ENCODE peak calls at places on chromosome X, in six cellular contexts. C is spleen, N is body of pancreas, M is HCT116, Q is GM23248, Z is neuronal stem cell. G is an unnamed sample.

GRCh38 chrX:136802515-136802914 is 21.8 kb upstream of the ARHGEF6 start:
- DNase-seq in C (no peak), N (no peak), M (no peak), Q (no peak), Z (no peak), G (no peak)

GRCh38 chrX:9874483-9874882 is 88.3 kb downstream of the SHROOM2 start:
- DNase-seq in C (no peak), N (no peak), M (no peak), Q (peak; percentile 28), Z (no peak), G (no peak)

GRCh38 chrX:123731987-123732678 is 719 bp downstream of the THOC2 start:
- DNase-seq in C (peak; percentile 82), N (no peak), M (no peak), Q (peak; percentile 72), Z (no peak), G (peak; percentile 56)

GRCh38 chrX:15946783-15947550 is 92.4 kb upstream of the AP1S2 start:
- DNase-seq in C (no peak), N (no peak), M (no peak), Q (peak; percentile 90), Z (no peak), G (peak; percentile 21)

GRCh38 chrX:56995271-56995994 is at the start of gene SPIN3:
- DNase-seq in C (peak; percentile 86), N (peak; percentile 89), M (peak; percentile 73), Q (peak; percentile 69), Z (peak; percentile 71), G (peak; percentile 86)

GRCh38 chrX:55919367-55920221 is 202.0 kb downstream of the RRAGB start:
- DNase-seq in C (peak; percentile 81), N (no peak), M (no peak), Q (no peak), Z (no peak), G (no peak)

GRCh38 chrX:154486052-154486395 is 391 bp downstream of the UBL4A start:
- DNase-seq in C (peak; percentile 87), N (peak; percentile 68), M (no peak), Q (peak; percentile 58), Z (no peak), G (peak; percentile 24)

GRCh38 chrX:72301781-72302180 is 3.9 kb downstream of the CITED1 start:
- DNase-seq in C (no peak), N (no peak), M (no peak), Q (no peak), Z (no peak), G (no peak)

GRCh38 chrX:13254076-13254785 is 65.6 kb downstream of the ATXN3L start:
- DNase-seq in C (peak; percentile 80), N (peak; percentile 53), M (no peak), Q (peak; percentile 36), Z (no peak), G (peak; percentile 45)

GRCh38 chrX:74940414-74940813 is 15.2 kb upstream of the NEXMIF start:
- DNase-seq in C (no peak), N (no peak), M (no peak), Q (no peak), Z (no peak), G (no peak)

GRCh38 chrX:122046226-122046625 is 998.8 kb downstream of the GLUD2 start:
- DNase-seq in C (no peak), N (no peak), M (no peak), Q (no peak), Z (no peak), G (no peak)

GRCh38 chrX:30702736-30703135 is 49.5 kb downstream of the GK start:
- DNase-seq in C (no peak), N (no peak), M (no peak), Q (peak; percentile 78), Z (no peak), G (no peak)

GRCh38 chrX:2719774-2720447 is 28.8 kb downstream of the CD99 start:
- DNase-seq in C (no peak), N (no peak), M (no peak), Q (no peak), Z (no peak), G (no peak)

GRCh38 chrX:41317487-41318208 is 16.3 kb upstream of the DDX3X start:
- DNase-seq in C (no peak), N (no peak), M (no peak), Q (peak; percentile 55), Z (no peak), G (no peak)

GRCh38 chrX:63281465-63281864 is 69.7 kb downstream of the SPIN4 start:
- DNase-seq in C (no peak), N (no peak), M (no peak), Q (no peak), Z (no peak), G (no peak)

GRCh38 chrX:11530621-11531020 is 135.1 kb downstream of the ARHGAP6 start:
- DNase-seq in C (no peak), N (no peak), M (no peak), Q (peak; percentile 14), Z (no peak), G (peak; percentile 32)

GRCh38 chrX:154002215-154002719 is 17.4 kb downstream of the IRAK1 start:
- DNase-seq in C (peak; percentile 91), N (no peak), M (no peak), Q (peak; percentile 92), Z (no peak), G (peak; percentile 15)

GRCh38 chrX:87961471-87961870 is 443.9 kb downstream of the KLHL4 start:
- DNase-seq in C (no peak), N (no peak), M (no peak), Q (no peak), Z (no peak), G (no peak)

GRCh38 chrX:35104626-35105025 is 162.0 kb downstream of the FAM47B start:
- DNase-seq in C (no peak), N (no peak), M (no peak), Q (peak; percentile 0), Z (no peak), G (no peak)

GRCh38 chrX:69024931-69025330 is 140.3 kb downstream of the PJA1 start:
- DNase-seq in C (peak; percentile 79), N (peak; percentile 66), M (no peak), Q (peak; percentile 63), Z (no peak), G (no peak)

GRCh38 chrX:47148946-47149345 is 3.9 kb downstream of the RBM10 start:
- DNase-seq in C (no peak), N (no peak), M (no peak), Q (peak; percentile 62), Z (no peak), G (no peak)

GRCh38 chrX:47212381-47213293 is 5.8 kb upstream of the CDK16 start:
- DNase-seq in C (peak; percentile 65), N (no peak), M (no peak), Q (no peak), Z (no peak), G (no peak)

GRCh38 chrX:8254386-8254785 is 83.3 kb upstream of the VCX2 start:
- DNase-seq in C (no peak), N (no peak), M (no peak), Q (no peak), Z (no peak), G (no peak)

GRCh38 chrX:31099536-31100090 is 27.8 kb upstream of the FTHL17 start:
- DNase-seq in C (no peak), N (no peak), M (no peak), Q (no peak), Z (no peak), G (peak; percentile 28)

GRCh38 chrX:18348047-18348446 is 6.4 kb downstream of the SCML2 start:
- DNase-seq in C (no peak), N (no peak), M (no peak), Q (no peak), Z (no peak), G (peak; percentile 7)

GRCh38 chrX:29535212-29536162 is 679.9 kb upstream of the MAGEB2 start:
- DNase-seq in C (no peak), N (no peak), M (no peak), Q (peak; percentile 7), Z (no peak), G (no peak)

DNA sequence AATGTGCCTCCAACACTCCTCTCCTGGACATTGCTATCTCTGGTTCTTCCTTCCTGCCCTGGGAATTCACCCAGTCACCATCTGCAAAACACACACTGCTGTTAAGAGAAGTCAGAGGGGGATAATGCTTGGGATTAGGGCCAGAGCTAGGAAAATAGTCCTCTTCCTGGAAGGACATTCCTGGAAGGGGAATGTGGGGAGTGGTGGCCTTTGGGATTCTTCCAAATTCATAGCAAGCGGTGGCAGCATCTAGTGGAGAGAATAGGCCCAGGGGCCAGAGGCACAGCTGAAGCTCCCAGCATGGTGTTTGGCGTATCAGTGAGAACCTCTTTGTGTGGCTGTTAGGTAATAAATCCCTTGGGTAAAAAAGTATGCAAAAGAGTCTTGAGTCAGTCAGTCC is 34.3 kb downstream of the SHROOM4 start:
- DNase-seq in C (no peak), N (no peak), M (no peak), Q (peak; percentile 4), Z (no peak), G (peak; percentile 72)
- H3K27me3 ChIP-seq in C (no peaks in the 10 kb centered on the region), N (no peaks in the 10 kb centered on the region), M (no peaks in the 10 kb centered on the region), Q (no peaks in the 10 kb centered on the region), Z (no peaks in the 10 kb centered on the region), G (no peaks in the 10 kb centered on the region)

GRCh38 chrX:134236690-134237362 is at the start of gene CCDC160:
- DNase-seq in C (peak; percentile 81), N (peak; percentile 72), M (peak; percentile 2), Q (peak; percentile 27), Z (peak; percentile 65), G (peak; percentile 66)
- H3K4me3 ChIP-seq in C (peak within 1 kb of the TSS; percentile 67), N (peak within 1 kb of the TSS; percentile 41), M (peak within 1 kb of the TSS; percentile 56), Q (peak within 1 kb of the TSS; percentile 54), Z (peak within 1 kb of the TSS; percentile 74), G (peak within 1 kb of the TSS; percentile 65)

DNA sequence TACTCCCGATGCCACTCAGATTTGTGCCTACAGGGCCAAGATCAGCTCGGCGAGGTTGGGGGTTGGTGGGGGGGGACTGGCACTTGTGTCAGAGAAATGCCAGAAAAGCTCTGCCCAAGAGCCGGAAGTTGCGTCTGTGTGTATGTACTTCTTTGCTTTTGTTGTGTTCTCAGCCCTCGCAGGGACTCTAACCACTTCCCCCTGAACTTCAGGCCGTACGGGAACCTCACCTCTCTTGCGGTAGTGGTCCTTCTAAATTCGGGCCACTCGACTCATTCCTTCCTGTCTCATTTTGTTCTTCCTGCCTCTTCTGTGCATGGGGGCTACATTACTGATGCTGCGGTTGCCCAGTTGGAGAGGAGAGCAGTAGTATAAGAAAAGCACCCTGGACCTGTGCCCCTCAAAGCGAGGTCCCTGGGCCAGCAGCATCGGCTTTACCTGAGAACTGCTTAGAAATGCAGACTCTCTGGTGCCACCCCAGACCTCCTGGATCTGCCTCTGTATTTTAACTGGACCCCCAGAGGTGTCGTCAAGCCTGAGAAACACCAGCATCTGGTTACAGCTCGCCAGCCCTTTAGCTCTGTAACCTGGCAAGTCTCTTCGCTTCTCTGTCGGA is 146.3 kb upstream of the RPS6KA3 start:
- DNase-seq in C (peak; percentile 89), N (no peak), M (no peak), Q (no peak), Z (no peak), G (no peak)
- H3K27me3 ChIP-seq in C (no peaks in the 10 kb centered on the region), N (no peaks in the 10 kb centered on the region), M (no peaks in the 10 kb centered on the region), Q (no peaks in the 10 kb centered on the region), Z (no peaks in the 10 kb centered on the region), G (no peaks in the 10 kb centered on the region)

GRCh38 chrX:38699603-38700110 is 101.6 kb upstream of the MID1IP1 start:
- DNase-seq in C (no peak), N (no peak), M (no peak), Q (no peak), Z (no peak), G (no peak)
- H3K4me3 ChIP-seq in C (no peak overlapping the region), N (no peak overlapping the region), M (no peak overlapping the region), Q (no peak overlapping the region), Z (no peak overlapping the region), G (no peak overlapping the region)

GRCh38 chrX:139877710-139878414 is 55.0 kb downstream of the ATP11C start:
- DNase-seq in C (no peak), N (no peak), M (no peak), Q (peak; percentile 5), Z (no peak), G (no peak)
- H3K27me3 ChIP-seq in C (no peaks in the 10 kb centered on the region), N (no peaks in the 10 kb centered on the region), M (no peaks in the 10 kb centered on the region), Q (no peaks in the 10 kb centered on the region), Z (no peaks in the 10 kb centered on the region), G (no peaks in the 10 kb centered on the region)

GRCh38 chrX:132957211-132958085 is 981 bp downstream of the HS6ST2 start:
- DNase-seq in C (peak; percentile 66), N (peak; percentile 26), M (no peak), Q (peak; percentile 12), Z (peak; percentile 66), G (peak; percentile 52)
- H3K4me3 ChIP-seq in C (peak overlapping the region; percentile 64), N (peak overlapping the region; percentile 12), M (peak overlapping the region; percentile 64), Q (peak overlapping the region; percentile 35), Z (peak overlapping the region; percentile 55), G (peak overlapping the region; percentile 70)

G was measured in SJCRH30.